ENCODE peak calls at places on chromosome 13, in four cellular contexts. L is mammary epithelial cell, Y is GM13976, M is fibroblast of lung. D is an unnamed sample.

GRCh38 chr13:26133286-26133685 is 81.5 kb upstream of the SHISA2 start:
- DNase-seq in L (no peak), Y (no peak), M (no peak), D (no peak)

GRCh38 chr13:21541980-21542379 is 62.0 kb downstream of the MICU2 start:
- DNase-seq in L (no peak), Y (no peak), M (no peak), D (no peak)

GRCh38 chr13:108227651-108228272 is 9.6 kb downstream of the ABHD13 start:
- DNase-seq in L (peak; percentile 5), Y (no peak), M (peak; percentile 18), D (peak; percentile 32)

GRCh38 chr13:42225051-42225450 is 46.9 kb upstream of the AKAP11 start:
- DNase-seq in L (no peak), Y (no peak), M (no peak), D (no peak)

GRCh38 chr13:46894534-46894906 is 2.3 kb downstream of the HTR2A start:
- DNase-seq in L (no peak), Y (no peak), M (peak; percentile 38), D (no peak)

GRCh38 chr13:64371045-64371444 is 2859.1 kb downstream of the PCDH9 start:
- DNase-seq in L (peak; percentile 44), Y (no peak), M (peak; percentile 51), D (no peak)

GRCh38 chr13:45297456-45298205 is 43.4 kb downstream of the TPT1 start:
- DNase-seq in L (no peak), Y (no peak), M (no peak), D (peak; percentile 16)

GRCh38 chr13:87123987-87124784 is 547.0 kb upstream of the SLITRK5 start:
- DNase-seq in L (peak; percentile 98), Y (no peak), M (peak; percentile 100), D (no peak)

GRCh38 chr13:34021619-34022018 is 203.7 kb downstream of the RFC3 start:
- DNase-seq in L (no peak), Y (no peak), M (no peak), D (no peak)

GRCh38 chr13:44837250-44837649 is 152.0 kb downstream of the NUFIP1 start:
- DNase-seq in L (no peak), Y (no peak), M (peak; percentile 65), D (no peak)

GRCh38 chr13:99686157-99686572 is 184.9 kb downstream of the TM9SF2 start:
- DNase-seq in L (no peak), Y (no peak), M (peak; percentile 46), D (no peak)

GRCh38 chr13:107534548-107534947 is 680.8 kb downstream of the LIG4 start:
- DNase-seq in L (no peak), Y (no peak), M (peak; percentile 40), D (no peak)

GRCh38 chr13:102983496-102983895 is 82.7 kb downstream of the SLC10A2 start:
- DNase-seq in L (peak; percentile 61), Y (no peak), M (no peak), D (no peak)

GRCh38 chr13:95547531-95548167 is 4.9 kb upstream of the CLDN10 start:
- DNase-seq in L (no peak), Y (no peak), M (peak; percentile 55), D (no peak)

GRCh38 chr13:52061587-52061986 is 37.1 kb downstream of the UTP14C start:
- DNase-seq in L (no peak), Y (no peak), M (peak; percentile 46), D (no peak)

GRCh38 chr13:109000207-109000606 is 370.8 kb downstream of the MYO16 start:
- DNase-seq in L (no peak), Y (no peak), M (no peak), D (no peak)

GRCh38 chr13:44271031-44271433 is 102.6 kb upstream of the SERP2 start:
- DNase-seq in L (no peak), Y (no peak), M (peak; percentile 61), D (no peak)

GRCh38 chr13:20856650-20857049 is 45.9 kb downstream of the XPO4 start:
- DNase-seq in L (no peak), Y (no peak), M (no peak), D (no peak)

GRCh38 chr13:24135674-24136300 is 24.7 kb upstream of the SPATA13 start:
- DNase-seq in L (no peak), Y (no peak), M (peak; percentile 83), D (no peak)

GRCh38 chr13:99340638-99341037 is 33.4 kb upstream of the GPR183 start:
- DNase-seq in L (no peak), Y (no peak), M (no peak), D (no peak)

GRCh38 chr13:91017669-91018053 is 329.8 kb upstream of the MIR17HG start:
- DNase-seq in L (peak; percentile 2), Y (no peak), M (peak; percentile 6), D (no peak)

GRCh38 chr13:49641810-49642291 is 13.5 kb downstream of the ARL11 start:
- DNase-seq in L (peak; percentile 91), Y (no peak), M (peak; percentile 85), D (no peak)

GRCh38 chr13:113954046-113954841 is 19.6 kb downstream of the C13orf46 start:
- DNase-seq in L (no peak), Y (no peak), M (no peak), D (no peak)
- TF ChIP-seq CTCF in L (no peak), Y (no peak), M (no peak), D (no peak)

DNA sequence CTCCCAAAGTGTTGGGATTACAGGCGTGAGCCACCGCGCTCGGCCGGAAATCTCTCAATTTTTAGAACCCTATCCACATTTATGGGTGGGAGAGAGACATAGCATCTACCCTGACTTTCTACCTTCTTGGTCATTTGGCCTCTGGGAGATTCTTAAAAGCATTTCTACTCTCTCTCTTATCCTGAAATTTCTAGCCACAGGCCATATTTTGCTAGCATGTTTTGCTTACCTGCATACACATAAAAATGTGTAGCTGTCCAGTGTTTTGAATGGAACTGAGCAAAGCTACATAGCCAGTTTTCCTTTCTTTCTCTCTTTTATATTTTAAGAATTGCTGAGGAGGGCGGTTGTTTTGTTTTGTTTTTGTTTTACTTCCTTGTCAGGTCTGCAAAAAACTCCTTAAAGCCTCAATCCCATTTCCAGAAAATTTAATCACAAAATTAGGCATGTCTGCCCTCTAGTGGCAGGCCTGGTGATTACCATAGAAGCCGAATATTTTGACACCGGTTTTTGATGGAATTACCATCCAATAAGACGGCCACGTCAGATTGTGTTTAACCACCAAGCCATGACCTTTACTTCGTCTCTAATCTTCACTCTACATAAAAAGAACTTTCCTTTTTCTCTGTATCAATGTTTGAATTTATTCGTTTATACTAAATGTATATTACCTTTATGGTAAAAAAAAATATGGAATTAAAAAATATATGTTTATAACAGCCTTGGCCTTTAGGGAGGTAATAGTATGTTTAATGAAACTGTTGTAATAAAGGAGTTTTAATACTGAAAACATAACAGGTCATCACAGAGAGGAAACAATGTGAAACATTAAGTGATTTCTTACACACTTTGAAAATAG is 34.4 kb upstream of the OXGR1 start:
- DNase-seq in L (peak; percentile 41), Y (peak; percentile 67), M (peak; percentile 19), D (peak; percentile 68)
- TF ChIP-seq CTCF in L (peak; percentile 90), Y (peak; percentile 85), M (peak; percentile 83), D (peak; percentile 90)

GRCh38 chr13:81874253-81874652 is 1533.3 kb upstream of the SPRY2 start:
- DNase-seq in L (no peak), Y (no peak), M (no peak), D (no peak)

GRCh38 chr13:81874681-81875661 is 1534.0 kb upstream of the SPRY2 start:
- DNase-seq in L (no peak), Y (no peak), M (no peak), D (no peak)

DNA sequence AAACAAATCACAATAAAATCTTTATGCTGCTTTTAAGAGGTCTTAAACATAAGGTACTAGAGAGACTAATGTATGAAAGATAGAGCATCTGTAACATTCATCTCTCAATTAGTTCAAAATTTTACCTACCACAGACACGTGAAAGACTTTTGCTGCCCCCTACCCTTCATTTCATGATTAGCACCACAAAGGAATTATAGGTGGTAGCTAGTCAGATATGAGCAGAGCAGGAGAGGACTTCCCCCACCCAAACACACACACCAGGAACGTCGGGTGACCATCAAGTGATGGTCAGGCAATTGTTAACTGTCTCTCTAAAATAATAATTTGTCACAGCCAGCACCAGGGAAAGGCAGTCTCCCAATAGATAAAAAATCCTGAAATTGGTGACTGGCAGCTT is 1531.7 kb upstream of the SPRY2 start:
- DNase-seq in L (no peak), Y (no peak), M (no peak), D (no peak)
- TF ChIP-seq CTCF in L (no peak), Y (no peak), M (no peak), D (no peak)

GRCh38 chr13:27203854-27204253 is 32.2 kb upstream of the USP12 start:
- DNase-seq in L (peak; percentile 15), Y (no peak), M (no peak), D (peak; percentile 4)
- TF ChIP-seq CTCF in L (peak; percentile 19), Y (peak; percentile 19), M (peak; percentile 32), D (no peak)

GRCh38 chr13:85970727-85971126 is 171.5 kb upstream of the SLITRK6 start:
- DNase-seq in L (no peak), Y (no peak), M (no peak), D (no peak)
- TF ChIP-seq CTCF in L (no peak), Y (no peak), M (no peak), D (no peak)

D was measured in activated CD8-positive, alpha-beta T cell treated with anti-CD3 and anti-CD28 coated beads for 36 hours.